ENCODE peak calls at places on chromosomes 2 and 18, in nine cellular contexts. One of them, this sample, is unnamed.

GRCh38 chr2:229714736-229715541 is 584 bp upstream of the DNER start:
- DNase-seq in HCT116: no peak
- DNase-seq in AG09309: no peak
- DNase-seq in GM23248: peak
- DNase-seq in upper lobe of left lung: peak
- DNase-seq in Peyer's patch: peak
- DNase-seq in fibroblast of mammary gland: peak
- DNase-seq in PC-9: peak
- DNase-seq in fibroblast of lung: peak
- DNase-seq in this sample: no peak

GRCh38 chr18:10139783-10140410 is 226.1 kb downstream of the VAPA start:
- DNase-seq in HCT116: no peak
- DNase-seq in AG09309: no peak
- DNase-seq in fibroblast of mammary gland: peak
- DNase-seq in Peyer's patch: no peak
- DNase-seq in upper lobe of left lung: no peak
- DNase-seq in PC-9: no peak
- DNase-seq in fibroblast of lung: peak
- DNase-seq in GM23248: peak
- DNase-seq in this sample: no peak

GRCh38 chr2:164934790-164935466 is 20.4 kb downstream of the SLC38A11 start:
- DNase-seq in AG09309: no peak
- DNase-seq in fibroblast of lung: no peak
- DNase-seq in PC-9: no peak
- DNase-seq in GM23248: no peak
- DNase-seq in HCT116: no peak
- DNase-seq in fibroblast of mammary gland: no peak
- DNase-seq in upper lobe of left lung: no peak
- DNase-seq in Peyer's patch: no peak
- DNase-seq in this sample: no peak

GRCh38 chr18:49874238-49874637 is 60.9 kb upstream of the ACAA2 start:
- DNase-seq in fibroblast of lung: no peak
- DNase-seq in GM23248: no peak
- DNase-seq in HCT116: no peak
- DNase-seq in AG09309: no peak
- DNase-seq in Peyer's patch: no peak
- DNase-seq in upper lobe of left lung: no peak
- DNase-seq in PC-9: no peak
- DNase-seq in fibroblast of mammary gland: no peak
- DNase-seq in this sample: no peak

GRCh38 chr2:189254268-189254883 is 74.8 kb upstream of the COL5A2 start:
- DNase-seq in Peyer's patch: peak
- DNase-seq in fibroblast of mammary gland: peak
- DNase-seq in HCT116: no peak
- DNase-seq in AG09309: peak
- DNase-seq in GM23248: peak
- DNase-seq in PC-9: no peak
- DNase-seq in fibroblast of lung: peak
- DNase-seq in upper lobe of left lung: peak
- DNase-seq in this sample: peak

GRCh38 chr2:6535572-6535971 is 330.1 kb downstream of the CMPK2 start:
- DNase-seq in fibroblast of mammary gland: no peak
- DNase-seq in GM23248: no peak
- DNase-seq in fibroblast of lung: no peak
- DNase-seq in AG09309: no peak
- DNase-seq in PC-9: no peak
- DNase-seq in Peyer's patch: no peak
- DNase-seq in HCT116: no peak
- DNase-seq in upper lobe of left lung: no peak
- DNase-seq in this sample: no peak

GRCh38 chr2:179768765-179769164 is 92.6 kb downstream of the ZNF385B start:
- DNase-seq in upper lobe of left lung: no peak
- DNase-seq in HCT116: no peak
- DNase-seq in PC-9: no peak
- DNase-seq in Peyer's patch: no peak
- DNase-seq in fibroblast of mammary gland: peak
- DNase-seq in GM23248: peak
- DNase-seq in AG09309: peak
- DNase-seq in fibroblast of lung: peak
- DNase-seq in this sample: no peak

GRCh38 chr18:8416212-8417019 is 192.8 kb upstream of the RAB12 start:
- DNase-seq in upper lobe of left lung: no peak
- DNase-seq in GM23248: peak
- DNase-seq in fibroblast of lung: no peak
- DNase-seq in fibroblast of mammary gland: peak
- DNase-seq in Peyer's patch: no peak
- DNase-seq in PC-9: peak
- DNase-seq in HCT116: no peak
- DNase-seq in AG09309: no peak
- DNase-seq in this sample: no peak

GRCh38 chr18:77762632-77763031 is 513.0 kb downstream of the GALR1 start:
- DNase-seq in AG09309: no peak
- DNase-seq in fibroblast of mammary gland: no peak
- DNase-seq in fibroblast of lung: no peak
- DNase-seq in HCT116: no peak
- DNase-seq in upper lobe of left lung: no peak
- DNase-seq in GM23248: no peak
- DNase-seq in Peyer's patch: no peak
- DNase-seq in PC-9: no peak
- DNase-seq in this sample: no peak

GRCh38 chr2:204187513-204188088 is 251.0 kb downstream of the ICOS start:
- DNase-seq in fibroblast of lung: no peak
- DNase-seq in GM23248: no peak
- DNase-seq in PC-9: no peak
- DNase-seq in Peyer's patch: no peak
- DNase-seq in upper lobe of left lung: no peak
- DNase-seq in HCT116: no peak
- DNase-seq in AG09309: no peak
- DNase-seq in fibroblast of mammary gland: no peak
- DNase-seq in this sample: no peak

GRCh38 chr2:177429688-177430325 is 37.2 kb downstream of the AGPS start:
- DNase-seq in fibroblast of lung: peak
- DNase-seq in AG09309: peak
- DNase-seq in Peyer's patch: no peak
- DNase-seq in HCT116: no peak
- DNase-seq in upper lobe of left lung: no peak
- DNase-seq in fibroblast of mammary gland: peak
- DNase-seq in GM23248: peak
- DNase-seq in PC-9: no peak
- DNase-seq in this sample: no peak

GRCh38 chr2:205411558-205411957 is 270.7 kb upstream of the NRP2 start:
- DNase-seq in fibroblast of lung: peak
- DNase-seq in upper lobe of left lung: no peak
- DNase-seq in PC-9: no peak
- DNase-seq in fibroblast of mammary gland: no peak
- DNase-seq in AG09309: no peak
- DNase-seq in GM23248: no peak
- DNase-seq in HCT116: no peak
- DNase-seq in Peyer's patch: peak
- DNase-seq in this sample: no peak

GRCh38 chr2:165193178-165193777 is 10.6 kb downstream of the SCN3A start:
- DNase-seq in AG09309: no peak
- DNase-seq in upper lobe of left lung: no peak
- DNase-seq in fibroblast of mammary gland: no peak
- DNase-seq in GM23248: no peak
- DNase-seq in PC-9: no peak
- DNase-seq in HCT116: no peak
- DNase-seq in fibroblast of lung: no peak
- DNase-seq in Peyer's patch: no peak
- DNase-seq in this sample: no peak

GRCh38 chr2:218218409-218219185 is 1.6 kb downstream of the ARPC2 start:
- DNase-seq in AG09309: no peak
- DNase-seq in GM23248: peak
- DNase-seq in fibroblast of mammary gland: no peak
- DNase-seq in Peyer's patch: no peak
- DNase-seq in fibroblast of lung: no peak
- DNase-seq in upper lobe of left lung: no peak
- DNase-seq in HCT116: no peak
- DNase-seq in PC-9: no peak
- DNase-seq in this sample: peak

GRCh38 chr2:173175222-173175621 is 99.6 kb downstream of the MAP3K20 start:
- DNase-seq in upper lobe of left lung: no peak
- DNase-seq in fibroblast of lung: peak
- DNase-seq in fibroblast of mammary gland: peak
- DNase-seq in PC-9: no peak
- DNase-seq in GM23248: no peak
- DNase-seq in AG09309: no peak
- DNase-seq in Peyer's patch: no peak
- DNase-seq in HCT116: no peak
- DNase-seq in this sample: no peak

GRCh38 chr2:196241175-196241574 is 69.8 kb upstream of the STK17B start:
- DNase-seq in GM23248: no peak
- DNase-seq in HCT116: no peak
- DNase-seq in upper lobe of left lung: no peak
- DNase-seq in fibroblast of mammary gland: no peak
- DNase-seq in fibroblast of lung: no peak
- DNase-seq in AG09309: no peak
- DNase-seq in PC-9: no peak
- DNase-seq in Peyer's patch: no peak
- DNase-seq in this sample: no peak

GRCh38 chr2:144519597-144519933 is 354 bp downstream of the ZEB2 start:
- DNase-seq in AG09309: no peak
- DNase-seq in HCT116: no peak
- DNase-seq in Peyer's patch: no peak
- DNase-seq in GM23248: no peak
- DNase-seq in upper lobe of left lung: no peak
- DNase-seq in PC-9: no peak
- DNase-seq in fibroblast of lung: no peak
- DNase-seq in fibroblast of mammary gland: no peak
- DNase-seq in this sample: no peak
- H3K4me3 ChIP-seq in AG09309: peak
- H3K4me3 ChIP-seq in HCT116: peak
- H3K4me3 ChIP-seq in Peyer's patch: peak
- H3K4me3 ChIP-seq in GM23248: peak
- H3K4me3 ChIP-seq in upper lobe of left lung: peak
- H3K4me3 ChIP-seq in PC-9: no peak
- H3K4me3 ChIP-seq in fibroblast of lung: peak
- H3K4me3 ChIP-seq in fibroblast of mammary gland: peak
- H3K4me3 ChIP-seq in this sample: peak

DNA sequence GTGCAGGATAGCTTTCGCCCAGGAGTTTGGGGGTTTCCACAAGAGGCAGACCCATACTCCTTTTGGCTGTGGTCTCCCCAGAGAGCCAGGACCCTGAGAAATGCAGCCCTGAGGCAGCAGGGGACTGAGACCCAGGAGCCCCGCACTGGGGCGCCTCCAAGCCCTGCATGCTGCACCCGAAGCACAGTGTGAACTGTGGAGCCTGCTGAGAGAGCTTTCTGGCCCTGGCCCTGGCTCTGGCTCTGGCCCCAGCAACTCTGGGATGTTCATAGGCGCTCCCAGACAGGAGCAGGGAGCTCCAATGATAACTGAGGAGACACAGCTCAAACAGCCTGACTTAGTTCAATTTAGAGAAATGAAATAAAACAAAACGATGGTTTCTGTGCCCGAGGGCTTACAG is 96.4 kb upstream of the TEX51 start:
- DNase-seq in fibroblast of lung: no peak
- DNase-seq in GM23248: no peak
- DNase-seq in PC-9: no peak
- DNase-seq in AG09309: no peak
- DNase-seq in Peyer's patch: no peak
- DNase-seq in fibroblast of mammary gland: no peak
- DNase-seq in upper lobe of left lung: no peak
- DNase-seq in HCT116: no peak
- DNase-seq in this sample: no peak
- H3K4me3 ChIP-seq in fibroblast of lung: no peak
- H3K4me3 ChIP-seq in GM23248: no peak
- H3K4me3 ChIP-seq in PC-9: no peak
- H3K4me3 ChIP-seq in AG09309: no peak
- H3K4me3 ChIP-seq in Peyer's patch: no peak
- H3K4me3 ChIP-seq in fibroblast of mammary gland: no peak
- H3K4me3 ChIP-seq in upper lobe of left lung: no peak
- H3K4me3 ChIP-seq in HCT116: no peak
- H3K4me3 ChIP-seq in this sample: no peak

GRCh38 chr2:72147303-72147970 is at the start of gene CYP26B1:
- DNase-seq in PC-9: no peak
- DNase-seq in GM23248: peak
- DNase-seq in upper lobe of left lung: peak
- DNase-seq in fibroblast of lung: no peak
- DNase-seq in AG09309: no peak
- DNase-seq in HCT116: no peak
- DNase-seq in Peyer's patch: peak
- DNase-seq in fibroblast of mammary gland: no peak
- DNase-seq in this sample: peak
- H3K4me3 ChIP-seq in PC-9: peak
- H3K4me3 ChIP-seq in GM23248: peak
- H3K4me3 ChIP-seq in upper lobe of left lung: peak
- H3K4me3 ChIP-seq in fibroblast of lung: peak
- H3K4me3 ChIP-seq in AG09309: peak
- H3K4me3 ChIP-seq in HCT116: peak
- H3K4me3 ChIP-seq in Peyer's patch: peak
- H3K4me3 ChIP-seq in fibroblast of mammary gland: peak
- H3K4me3 ChIP-seq in this sample: peak

GRCh38 chr2:237492137-237492890 is 5.3 kb downstream of the MLPH start:
- DNase-seq in upper lobe of left lung: no peak
- DNase-seq in Peyer's patch: peak
- DNase-seq in fibroblast of mammary gland: peak
- DNase-seq in HCT116: no peak
- DNase-seq in fibroblast of lung: no peak
- DNase-seq in GM23248: no peak
- DNase-seq in PC-9: no peak
- DNase-seq in AG09309: no peak
- DNase-seq in this sample: no peak

GRCh38 chr2:237491515-237492118 is 4.6 kb downstream of the MLPH start:
- DNase-seq in AG09309: no peak
- DNase-seq in HCT116: no peak
- DNase-seq in Peyer's patch: peak
- DNase-seq in fibroblast of mammary gland: no peak
- DNase-seq in upper lobe of left lung: no peak
- DNase-seq in GM23248: no peak
- DNase-seq in fibroblast of lung: no peak
- DNase-seq in PC-9: no peak
- DNase-seq in this sample: no peak

GRCh38 chr2:237488901-237489860 is 2.1 kb downstream of the MLPH start:
- DNase-seq in Peyer's patch: peak
- DNase-seq in fibroblast of lung: no peak
- DNase-seq in GM23248: peak
- DNase-seq in upper lobe of left lung: no peak
- DNase-seq in HCT116: no peak
- DNase-seq in PC-9: peak
- DNase-seq in AG09309: no peak
- DNase-seq in fibroblast of mammary gland: peak
- DNase-seq in this sample: no peak

GRCh38 chr2:237490009-237490804 is 3.2 kb downstream of the MLPH start:
- DNase-seq in GM23248: no peak
- DNase-seq in AG09309: no peak
- DNase-seq in HCT116: no peak
- DNase-seq in PC-9: peak
- DNase-seq in fibroblast of lung: no peak
- DNase-seq in Peyer's patch: no peak
- DNase-seq in upper lobe of left lung: no peak
- DNase-seq in fibroblast of mammary gland: no peak
- DNase-seq in this sample: no peak

DNA sequence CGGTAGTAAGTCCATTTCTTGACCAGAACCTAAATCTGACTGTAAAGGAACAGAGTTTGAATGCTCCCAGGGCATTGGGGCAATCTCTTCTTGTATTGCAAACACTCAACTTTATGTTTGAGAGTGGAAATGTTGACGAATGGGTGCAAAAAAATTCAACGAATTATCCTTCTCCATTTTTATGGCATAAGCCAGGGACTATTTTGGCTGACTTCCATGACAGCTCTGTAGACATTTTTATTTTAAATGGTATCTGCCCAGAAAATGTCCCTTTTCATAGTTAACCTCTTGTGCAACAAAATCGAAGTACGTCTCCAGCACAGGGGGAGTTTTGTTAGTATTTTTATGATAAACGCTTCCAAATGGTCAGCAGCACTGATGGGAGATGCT is 3.7 kb downstream of the MLPH start:
- DNase-seq in GM23248: no peak
- DNase-seq in PC-9: no peak
- DNase-seq in HCT116: no peak
- DNase-seq in fibroblast of lung: no peak
- DNase-seq in fibroblast of mammary gland: no peak
- DNase-seq in AG09309: no peak
- DNase-seq in Peyer's patch: no peak
- DNase-seq in upper lobe of left lung: no peak
- DNase-seq in this sample: no peak
- H3K4me3 ChIP-seq in GM23248: no peak
- H3K4me3 ChIP-seq in PC-9: peak
- H3K4me3 ChIP-seq in HCT116: no peak
- H3K4me3 ChIP-seq in fibroblast of lung: no peak
- H3K4me3 ChIP-seq in fibroblast of mammary gland: no peak
- H3K4me3 ChIP-seq in AG09309: no peak
- H3K4me3 ChIP-seq in Peyer's patch: no peak
- H3K4me3 ChIP-seq in upper lobe of left lung: no peak
- H3K4me3 ChIP-seq in this sample: no peak

This sample was measured in lower leg skin.